ENCODE peak calls at places on chromosomes 3 and 15, in ten cellular contexts. D, W, U, L, Q, M, F, S, T and I are unnamed samples.

GRCh38 chr15:70902105-70902504 is 9.5 kb downstream of the LRRC49 start:
- DNase-seq in D (no peak), W (no peak), U (no peak), L (peak; percentile 76), Q (no peak), M (no peak), F (no peak), S (peak; percentile 86), T (no peak), I (no peak)

GRCh38 chr3:141127344-141128125 is 76.4 kb downstream of the SPSB4 start:
- DNase-seq in D (no peak), W (no peak), U (no peak), L (no peak), Q (no peak), M (no peak), F (no peak), S (no peak), T (no peak), I (no peak)

GRCh38 chr3:171984883-171985282 is 54.5 kb upstream of the FNDC3B start:
- DNase-seq in D (no peak), W (no peak), U (no peak), L (peak; percentile 34), Q (no peak), M (no peak), F (no peak), S (no peak), T (no peak), I (no peak)

GRCh38 chr15:70014860-70015490 is 82.7 kb downstream of the TLE3 start:
- DNase-seq in D (no peak), W (no peak), U (no peak), L (no peak), Q (no peak), M (no peak), F (peak; percentile 42), S (no peak), T (no peak), I (no peak)

GRCh38 chr3:38137615-38138346 is 680 bp upstream of the MYD88 start:
- DNase-seq in D (no peak), W (no peak), U (no peak), L (peak; percentile 3), Q (no peak), M (peak; percentile 69), F (no peak), S (no peak), T (peak; percentile 13), I (peak; percentile 12)

GRCh38 chr3:154843647-154844046 is 236.5 kb upstream of the MME start:
- DNase-seq in D (no peak), W (no peak), U (no peak), L (no peak), Q (no peak), M (no peak), F (no peak), S (no peak), T (no peak), I (no peak)

GRCh38 chr15:48330045-48330840 is 986 bp upstream of the DUT start:
- DNase-seq in D (no peak), W (no peak), U (no peak), L (peak; percentile 19), Q (no peak), M (no peak), F (no peak), S (peak; percentile 26), T (no peak), I (no peak)

GRCh38 chr3:111047812-111048435 is 23.7 kb upstream of the NECTIN3 start:
- DNase-seq in D (no peak), W (no peak), U (no peak), L (peak; percentile 51), Q (no peak), M (no peak), F (no peak), S (no peak), T (no peak), I (no peak)

GRCh38 chr3:194814878-194815357 is 129.2 kb downstream of the FAM43A start:
- DNase-seq in D (peak; percentile 86), W (no peak), U (no peak), L (no peak), Q (no peak), M (no peak), F (no peak), S (no peak), T (no peak), I (no peak)

GRCh38 chr3:157336252-157337009 is 100.2 kb upstream of the PTX3 start:
- DNase-seq in D (no peak), W (no peak), U (no peak), L (no peak), Q (no peak), M (no peak), F (no peak), S (no peak), T (no peak), I (no peak)

GRCh38 chr15:44264148-44264547 is 24.4 kb upstream of the GOLM2 start:
- DNase-seq in D (no peak), W (no peak), U (no peak), L (no peak), Q (no peak), M (no peak), F (no peak), S (no peak), T (no peak), I (no peak)

GRCh38 chr15:77636209-77636608 is 3.5 kb upstream of the LINGO1 start:
- DNase-seq in D (no peak), W (no peak), U (no peak), L (no peak), Q (no peak), M (no peak), F (no peak), S (no peak), T (no peak), I (no peak)

GRCh38 chr3:193711523-193711963 is 118.5 kb downstream of the OPA1 start:
- DNase-seq in D (peak; percentile 47), W (no peak), U (no peak), L (no peak), Q (no peak), M (no peak), F (no peak), S (no peak), T (no peak), I (no peak)

GRCh38 chr3:111954228-111954990 is 24.4 kb upstream of the ABHD10 start:
- DNase-seq in D (no peak), W (no peak), U (no peak), L (no peak), Q (no peak), M (no peak), F (no peak), S (peak; percentile 23), T (no peak), I (no peak)

GRCh38 chr15:90667063-90667754 is 49.9 kb upstream of the BLM start:
- DNase-seq in D (no peak), W (no peak), U (no peak), L (peak; percentile 21), Q (no peak), M (no peak), F (peak; percentile 17), S (peak; percentile 26), T (no peak), I (no peak)

GRCh38 chr3:182369861-182370260 is 423.4 kb upstream of the ATP11B start:
- DNase-seq in D (no peak), W (no peak), U (no peak), L (no peak), Q (no peak), M (no peak), F (no peak), S (no peak), T (no peak), I (no peak)

GRCh38 chr3:10437272-10437994 is 68.0 kb downstream of the ATP2B2 start:
- DNase-seq in D (no peak), W (peak; percentile 15), U (no peak), L (peak; percentile 3), Q (no peak), M (no peak), F (no peak), S (peak; percentile 87), T (peak; percentile 36), I (peak; percentile 38)

GRCh38 chr15:70573121-70573850 is 190.1 kb downstream of the UACA start:
- DNase-seq in D (no peak), W (no peak), U (no peak), L (no peak), Q (no peak), M (peak; percentile 24), F (no peak), S (no peak), T (no peak), I (no peak)

GRCh38 chr3:128619146-128619890 is 31.3 kb downstream of the RPN1 start:
- DNase-seq in D (peak; percentile 35), W (no peak), U (no peak), L (peak; percentile 80), Q (no peak), M (no peak), F (no peak), S (peak; percentile 87), T (no peak), I (no peak)

GRCh38 chr3:19739504-19739903 is 194.5 kb downstream of the EFHB start:
- DNase-seq in D (no peak), W (no peak), U (no peak), L (no peak), Q (no peak), M (no peak), F (no peak), S (no peak), T (no peak), I (no peak)

GRCh38 chr15:44710236-44711088 is 661 bp downstream of the PATL2 start:
- DNase-seq in D (peak; percentile 54), W (no peak), U (no peak), L (peak; percentile 50), Q (peak; percentile 25), M (peak; percentile 77), F (no peak), S (peak; percentile 40), T (no peak), I (peak; percentile 59)

GRCh38 chr3:172687501-172687900 is 23.4 kb downstream of the NCEH1 start:
- DNase-seq in D (no peak), W (no peak), U (no peak), L (no peak), Q (no peak), M (no peak), F (no peak), S (no peak), T (no peak), I (no peak)

GRCh38 chr3:126035362-126036050 is 48.4 kb downstream of the SLC41A3 start:
- DNase-seq in D (no peak), W (no peak), U (no peak), L (no peak), Q (no peak), M (peak; percentile 13), F (no peak), S (no peak), T (no peak), I (no peak)

GRCh38 chr3:36738701-36739100 is 25.7 kb downstream of the DCLK3 start:
- DNase-seq in D (no peak), W (no peak), U (no peak), L (peak; percentile 8), Q (peak; percentile 82), M (no peak), F (no peak), S (no peak), T (no peak), I (no peak)

GRCh38 chr15:63539517-63539916 is 35.1 kb downstream of the USP3 start:
- DNase-seq in D (peak; percentile 63), W (no peak), U (no peak), L (no peak), Q (no peak), M (no peak), F (no peak), S (no peak), T (no peak), I (no peak)

GRCh38 chr15:75161788-75162414 is 39.8 kb upstream of the C15orf39 start:
- DNase-seq in D (no peak), W (no peak), U (no peak), L (peak; percentile 77), Q (peak; percentile 43), M (no peak), F (peak; percentile 90), S (no peak), T (no peak), I (no peak)

GRCh38 chr3:147046916-147047315 is 359.4 kb downstream of the ZIC4 start:
- DNase-seq in D (no peak), W (no peak), U (no peak), L (no peak), Q (no peak), M (no peak), F (no peak), S (no peak), T (no peak), I (no peak)

GRCh38 chr15:76163429-76164020 is 103.7 kb downstream of the TMEM266 start:
- DNase-seq in D (no peak), W (no peak), U (no peak), L (peak; percentile 95), Q (peak; percentile 79), M (peak; percentile 72), F (peak; percentile 89), S (peak; percentile 49), T (no peak), I (no peak)